ENCODE peak calls at places on chromosomes 2 and 18, in four cellular contexts. One of them, this sample, is unnamed.

GRCh38 chr2:172091626-172092566 is 6.6 kb downstream of the DLX1 start:
- DNase-seq in GM23248: no peak
- DNase-seq in HCT116: no peak
- DNase-seq in MM.1S: no peak
- DNase-seq in this sample: peak; percentile 4

GRCh38 chr2:127064642-127065250 is 42.2 kb downstream of the BIN1 start:
- DNase-seq in GM23248: peak; percentile 99
- DNase-seq in MM.1S: peak; percentile 50
- DNase-seq in HCT116: peak; percentile 87
- DNase-seq in this sample: peak; percentile 63

GRCh38 chr2:5743992-5744391 is 51.8 kb downstream of the SOX11 start:
- DNase-seq in HCT116: no peak
- DNase-seq in MM.1S: no peak
- DNase-seq in GM23248: no peak
- DNase-seq in this sample: no peak

GRCh38 chr2:98608118-98608961 is at the start of the genes COA5 and UNC50:
- DNase-seq in HCT116: peak; percentile 78
- DNase-seq in GM23248: peak; percentile 96
- DNase-seq in MM.1S: peak; percentile 93
- DNase-seq in this sample: peak; percentile 92

GRCh38 chr2:241561811-241562210 is 3.3 kb downstream of the BOK start:
- DNase-seq in HCT116: no peak
- DNase-seq in GM23248: peak; percentile 90
- DNase-seq in MM.1S: no peak
- DNase-seq in this sample: no peak

GRCh38 chr2:12428324-12428723 is 288.4 kb upstream of the TRIB2 start:
- DNase-seq in HCT116: no peak
- DNase-seq in MM.1S: no peak
- DNase-seq in GM23248: no peak
- DNase-seq in this sample: peak; percentile 20

GRCh38 chr18:7630731-7631442 is 63.8 kb downstream of the PTPRM start:
- DNase-seq in MM.1S: no peak
- DNase-seq in GM23248: no peak
- DNase-seq in HCT116: no peak
- DNase-seq in this sample: no peak

GRCh38 chr2:221203138-221203537 is 369.0 kb downstream of the EPHA4 start:
- DNase-seq in GM23248: no peak
- DNase-seq in MM.1S: peak; percentile 54
- DNase-seq in HCT116: no peak
- DNase-seq in this sample: no peak

GRCh38 chr2:165440367-165440766 is 29.1 kb upstream of the CSRNP3 start:
- DNase-seq in GM23248: peak; percentile 92
- DNase-seq in MM.1S: no peak
- DNase-seq in HCT116: no peak
- DNase-seq in this sample: no peak

GRCh38 chr2:74474899-74475298 is 2.4 kb upstream of the MRPL53 start:
- DNase-seq in GM23248: no peak
- DNase-seq in MM.1S: no peak
- DNase-seq in HCT116: no peak
- DNase-seq in this sample: peak; percentile 32

GRCh38 chr2:161139098-161139987 is 20.9 kb upstream of the TANK start:
- DNase-seq in HCT116: no peak
- DNase-seq in GM23248: peak; percentile 84
- DNase-seq in MM.1S: no peak
- DNase-seq in this sample: no peak

GRCh38 chr2:29174937-29175336 is 59.7 kb downstream of the CLIP4 start:
- DNase-seq in MM.1S: no peak
- DNase-seq in GM23248: no peak
- DNase-seq in HCT116: no peak
- DNase-seq in this sample: peak; percentile 10

GRCh38 chr2:38123862-38124261 is 47.9 kb upstream of the CYP1B1 start:
- DNase-seq in MM.1S: no peak
- DNase-seq in GM23248: no peak
- DNase-seq in HCT116: no peak
- DNase-seq in this sample: no peak

GRCh38 chr2:165863816-165864221 is 69.8 kb upstream of the GALNT3 start:
- DNase-seq in HCT116: no peak
- DNase-seq in MM.1S: peak; percentile 56
- DNase-seq in GM23248: no peak
- DNase-seq in this sample: peak; percentile 40

GRCh38 chr2:111116843-111117665 is 3.7 kb upstream of the BCL2L11 start:
- DNase-seq in GM23248: peak; percentile 81
- DNase-seq in HCT116: peak; percentile 75
- DNase-seq in MM.1S: peak; percentile 70
- DNase-seq in this sample: peak; percentile 87

GRCh38 chr2:97742381-97742847 is 29.0 kb downstream of the ZAP70 start:
- DNase-seq in GM23248: peak; percentile 36
- DNase-seq in MM.1S: no peak
- DNase-seq in HCT116: no peak
- DNase-seq in this sample: no peak

GRCh38 chr2:82023710-82024109 is 1719.2 kb upstream of the LRRTM1 start:
- DNase-seq in GM23248: no peak
- DNase-seq in HCT116: no peak
- DNase-seq in MM.1S: peak; percentile 16
- DNase-seq in this sample: no peak

GRCh38 chr2:10481055-10481665 is 33.0 kb upstream of the ODC1 start:
- DNase-seq in GM23248: no peak
- DNase-seq in MM.1S: no peak
- DNase-seq in HCT116: no peak
- DNase-seq in this sample: no peak

GRCh38 chr18:35189510-35189909 is 51.3 kb upstream of the ZNF397 start:
- DNase-seq in GM23248: no peak
- DNase-seq in HCT116: no peak
- DNase-seq in MM.1S: no peak
- DNase-seq in this sample: no peak

GRCh38 chr2:23492941-23493340 is 108.0 kb downstream of the KLHL29 start:
- DNase-seq in HCT116: no peak
- DNase-seq in MM.1S: no peak
- DNase-seq in GM23248: no peak
- DNase-seq in this sample: no peak

GRCh38 chr2:231707625-231708049 is 688 bp upstream of the PTMA start:
- DNase-seq in GM23248: peak; percentile 54
- DNase-seq in HCT116: peak; percentile 36
- DNase-seq in MM.1S: peak; percentile 62
- DNase-seq in this sample: peak; percentile 80

GRCh38 chr2:120747706-120748105 is 12.0 kb downstream of the GLI2 start:
- DNase-seq in GM23248: no peak
- DNase-seq in MM.1S: no peak
- DNase-seq in HCT116: no peak
- DNase-seq in this sample: no peak

GRCh38 chr2:118433566-118433965 is 345.3 kb downstream of the INSIG2 start:
- DNase-seq in GM23248: no peak
- DNase-seq in MM.1S: no peak
- DNase-seq in HCT116: no peak
- DNase-seq in this sample: no peak

GRCh38 chr2:151840216-151840691 is 12.0 kb upstream of the ARL5A start:
- DNase-seq in MM.1S: peak; percentile 79
- DNase-seq in GM23248: no peak
- DNase-seq in HCT116: no peak
- DNase-seq in this sample: no peak

GRCh38 chr2:62698653-62699052 is 6.9 kb upstream of the EHBP1 start:
- DNase-seq in HCT116: no peak
- DNase-seq in GM23248: peak; percentile 52
- DNase-seq in MM.1S: no peak
- DNase-seq in this sample: no peak

GRCh38 chr2:8803658-8804379 is 33.6 kb downstream of the KIDINS220 start:
- DNase-seq in MM.1S: no peak
- DNase-seq in GM23248: peak; percentile 95
- DNase-seq in HCT116: peak; percentile 91
- DNase-seq in this sample: no peak

GRCh38 chr2:76930076-76930734 is 592.0 kb downstream of the LRRTM4 start:
- DNase-seq in HCT116: no peak
- DNase-seq in MM.1S: no peak
- DNase-seq in GM23248: no peak
- DNase-seq in this sample: no peak

GRCh38 chr2:158589303-158589702 is 132.6 kb downstream of the PKP4 start:
- DNase-seq in GM23248: no peak
- DNase-seq in HCT116: no peak
- DNase-seq in MM.1S: no peak
- DNase-seq in this sample: no peak

GRCh38 chr2:104856086-104856972 is 2.4 kb downstream of the POU3F3 start:
- DNase-seq in GM23248: no peak
- DNase-seq in MM.1S: no peak
- DNase-seq in HCT116: no peak
- DNase-seq in this sample: peak; percentile 48

GRCh38 chr2:53289309-53290006 is 478.1 kb upstream of the CHAC2 start:
- DNase-seq in MM.1S: no peak
- DNase-seq in HCT116: no peak
- DNase-seq in GM23248: no peak
- DNase-seq in this sample: no peak

GRCh38 chr2:195513119-195513518 is 143.9 kb upstream of the SLC39A10 start:
- DNase-seq in MM.1S: no peak
- DNase-seq in GM23248: no peak
- DNase-seq in HCT116: no peak
- DNase-seq in this sample: no peak

GRCh38 chr2:225022188-225022587 is 20.1 kb downstream of the DOCK10 start:
- DNase-seq in GM23248: no peak
- DNase-seq in MM.1S: no peak
- DNase-seq in HCT116: no peak
- DNase-seq in this sample: no peak

GRCh38 chr2:102271844-102272243 is 39.5 kb upstream of the IL1RL1 start:
- DNase-seq in GM23248: no peak
- DNase-seq in HCT116: no peak
- DNase-seq in MM.1S: no peak
- DNase-seq in this sample: no peak

GRCh38 chr2:63591566-63592175 is 2.9 kb downstream of the MDH1 start:
- DNase-seq in HCT116: no peak
- DNase-seq in MM.1S: no peak
- DNase-seq in GM23248: no peak
- DNase-seq in this sample: no peak

GRCh38 chr2:216339456-216340279 is 32.6 kb downstream of the MARCHF4 start:
- DNase-seq in HCT116: no peak
- DNase-seq in MM.1S: no peak
- DNase-seq in GM23248: peak; percentile 68
- DNase-seq in this sample: peak; percentile 91

GRCh38 chr2:189178726-189179606 is 595 bp downstream of the COL5A2 start:
- DNase-seq in GM23248: peak; percentile 79
- DNase-seq in HCT116: no peak
- DNase-seq in MM.1S: no peak
- DNase-seq in this sample: peak; percentile 43

GRCh38 chr2:71699428-71699827 is 246.1 kb downstream of the DYSF start:
- DNase-seq in MM.1S: no peak
- DNase-seq in HCT116: no peak
- DNase-seq in GM23248: no peak
- DNase-seq in this sample: no peak
- TF ChIP-seq EZH2phosphoT487 in MM.1S: no peak
- TF ChIP-seq EZH2phosphoT487 in HCT116: no peak
- TF ChIP-seq EZH2phosphoT487 in GM23248: no peak
- TF ChIP-seq EZH2phosphoT487 in this sample: no peak

GRCh38 chr2:182301093-182301492 is 125.7 kb downstream of the PDE1A start:
- DNase-seq in MM.1S: no peak
- DNase-seq in HCT116: no peak
- DNase-seq in GM23248: peak; percentile 14
- DNase-seq in this sample: no peak
- H3K4me2 ChIP-seq in MM.1S: no peak overlapping the region
- H3K4me2 ChIP-seq in HCT116: no peak overlapping the region
- H3K4me2 ChIP-seq in GM23248: no peak overlapping the region
- H3K4me2 ChIP-seq in this sample: no peak overlapping the region

GRCh38 chr2:230668184-230668938 is 44.3 kb upstream of the CAB39 start:
- DNase-seq in MM.1S: peak; percentile 94
- DNase-seq in GM23248: no peak
- DNase-seq in HCT116: no peak
- DNase-seq in this sample: peak; percentile 26
- H3K9ac ChIP-seq in MM.1S: peak overlapping the region; percentile 58
- H3K9ac ChIP-seq in GM23248: no peak overlapping the region
- H3K9ac ChIP-seq in HCT116: no peak overlapping the region
- H3K9ac ChIP-seq in this sample: no peak overlapping the region

DNA sequence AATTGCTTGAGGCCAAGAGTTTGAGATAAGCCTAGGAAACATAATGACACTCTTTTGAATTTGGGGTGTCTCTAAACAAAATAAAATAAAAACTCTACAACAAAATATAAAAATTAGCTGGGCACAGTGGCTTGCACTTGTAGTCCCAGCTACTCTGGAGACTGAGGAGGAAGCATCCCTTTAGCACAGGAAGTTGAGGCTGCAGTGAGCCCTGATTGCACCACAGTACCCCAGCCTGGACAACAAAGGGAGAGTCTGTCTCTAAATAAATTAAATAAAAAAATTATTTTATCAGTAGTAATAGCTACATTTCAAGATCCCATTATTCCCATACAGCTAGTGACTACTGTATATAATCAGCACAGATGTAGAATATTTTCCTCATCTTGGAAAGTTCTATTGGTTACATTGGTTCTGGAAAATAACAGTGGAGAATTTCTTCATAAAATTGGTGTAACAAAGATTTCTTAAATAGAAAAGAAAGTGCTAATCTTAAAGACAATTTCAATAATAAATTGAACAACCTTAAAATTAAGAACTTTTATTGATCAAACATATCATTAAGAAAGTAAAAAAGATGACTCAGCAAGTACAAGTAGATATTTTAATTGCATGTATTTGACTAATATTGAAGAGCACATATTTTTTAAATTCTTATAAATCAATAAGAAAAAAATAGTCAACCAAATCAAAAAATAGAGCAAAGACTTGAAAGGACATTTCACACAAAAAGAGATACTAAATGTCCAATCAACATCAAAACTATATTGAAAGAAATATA is 90.4 kb upstream of the KYNU start:
- DNase-seq in GM23248: no peak
- DNase-seq in HCT116: no peak
- DNase-seq in MM.1S: no peak
- DNase-seq in this sample: no peak
- TF ChIP-seq EZH2phosphoT487 in GM23248: no peak
- TF ChIP-seq EZH2phosphoT487 in HCT116: no peak
- TF ChIP-seq EZH2phosphoT487 in MM.1S: no peak
- TF ChIP-seq EZH2phosphoT487 in this sample: no peak

DNA sequence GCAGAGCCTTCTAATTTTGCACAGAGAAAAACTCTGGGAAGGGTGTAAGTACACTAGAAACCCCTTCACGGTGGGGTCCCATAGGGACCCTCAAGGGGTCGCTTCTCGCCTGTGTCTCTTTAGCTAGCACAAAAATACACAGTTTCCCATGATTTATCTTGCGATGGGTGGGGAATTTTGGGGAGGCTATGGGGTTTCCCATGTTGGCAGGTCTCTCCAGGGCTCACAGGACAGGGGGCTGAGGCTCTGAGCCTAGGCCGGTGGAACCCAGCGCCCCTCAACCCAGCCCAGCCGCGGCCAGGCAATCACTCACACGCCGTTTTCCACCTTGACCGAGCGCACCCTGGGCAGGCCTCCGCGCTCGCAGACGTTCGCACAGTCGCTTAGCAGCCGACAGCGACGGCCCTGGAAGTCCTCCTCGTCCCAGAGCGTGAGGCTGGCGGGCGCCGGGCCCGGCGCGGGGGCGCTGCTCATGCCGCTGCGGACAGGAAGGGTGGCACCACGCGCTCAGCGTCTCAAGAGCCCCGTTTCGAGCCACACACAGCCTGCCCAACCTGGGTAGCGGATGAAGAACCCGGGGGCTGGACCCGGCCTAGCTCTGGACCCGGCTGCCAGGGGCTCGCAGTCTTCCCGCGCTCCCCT is 398 bp downstream of the CRYBA2 start:
- DNase-seq in HCT116: no peak
- DNase-seq in GM23248: peak; percentile 34
- DNase-seq in MM.1S: peak; percentile 33
- DNase-seq in this sample: peak; percentile 47
- H3K4me2 ChIP-seq in HCT116: no peak overlapping the region
- H3K4me2 ChIP-seq in GM23248: peak overlapping the region; percentile 70
- H3K4me2 ChIP-seq in MM.1S: peak overlapping the region; percentile 98
- H3K4me2 ChIP-seq in this sample: peak overlapping the region; percentile 81

This sample was measured in neural progenitor cell.